ENCODE peak calls at places on chromosomes 7 and 10, in nine cellular contexts. T is dorsolateral prefrontal cortex, H is endothelial cell, B is psoas muscle, X is PC-3, L is astrocyte of the spinal cord, I is pancreas, Y is transverse colon, K is AG09309. U is an unnamed sample.

GRCh38 chr7:82335927-82336326 is 107.7 kb downstream of the CACNA2D1 start:
- DNase-seq in X (no peak), K (no peak), B (no peak), I (peak), T (no peak), L (peak), H (no peak), Y (no peak), U (no peak)

GRCh38 chr10:88515235-88515634 is 67.9 kb downstream of the RNLS start:
- DNase-seq in K (no peak), Y (no peak), H (no peak), L (no peak), I (no peak), X (no peak), B (no peak), T (no peak), U (no peak)

GRCh38 chr7:127618775-127619174 is 833 bp upstream of the PAX4 start:
- DNase-seq in I (no peak), X (no peak), B (no peak), L (no peak), Y (no peak), K (no peak), H (no peak), T (no peak), U (no peak)

GRCh38 chr10:117972168-117972822 is 74.4 kb downstream of the RAB11FIP2 start:
- DNase-seq in T (no peak), H (no peak), Y (no peak), K (no peak), B (no peak), L (no peak), I (no peak), X (no peak), U (no peak)

GRCh38 chr10:106147050-106147449 is 1017.5 kb downstream of the SORCS1 start:
- DNase-seq in T (no peak), X (no peak), Y (no peak), L (no peak), B (no peak), K (no peak), I (no peak), H (no peak), U (no peak)

GRCh38 chr10:98047009-98047741 is 16.8 kb upstream of the CRTAC1 start:
- DNase-seq in X (no peak), Y (no peak), B (no peak), K (no peak), H (no peak), T (peak), I (no peak), L (no peak), U (no peak)

GRCh38 chr10:22849077-22849810 is 78.6 kb upstream of the ARMC3 start:
- DNase-seq in L (peak), T (peak), I (peak), X (no peak), B (peak), H (no peak), K (no peak), Y (peak), U (no peak)

GRCh38 chr10:131875501-131875900 is 25.3 kb upstream of the PPP2R2D start:
- DNase-seq in Y (no peak), H (no peak), I (no peak), X (no peak), T (no peak), L (no peak), K (no peak), B (no peak), U (no peak)

GRCh38 chr10:3481496-3481895 is 303.5 kb downstream of the KLF6 start:
- DNase-seq in H (no peak), Y (no peak), I (no peak), B (no peak), K (no peak), X (no peak), T (no peak), L (no peak), U (no peak)

GRCh38 chr7:82859106-82859850 is 303.4 kb downstream of the PCLO start:
- DNase-seq in Y (no peak), X (no peak), I (no peak), K (no peak), T (no peak), B (no peak), H (no peak), L (peak), U (no peak)

GRCh38 chr7:132575336-132575986 is 809 bp downstream of the PLXNA4 start:
- DNase-seq in T (peak), B (peak), L (peak), K (peak), H (peak), Y (peak), X (peak), I (no peak), U (peak)

GRCh38 chr10:66501356-66501755 is 424.5 kb upstream of the LRRTM3 start:
- DNase-seq in B (no peak), H (no peak), X (no peak), L (no peak), Y (no peak), K (no peak), I (no peak), T (no peak), U (no peak)

GRCh38 chr10:99977916-99978315 is 31.8 kb downstream of the DNMBP start:
- DNase-seq in B (no peak), K (no peak), I (no peak), H (no peak), X (no peak), Y (no peak), L (no peak), T (no peak), U (no peak)

GRCh38 chr10:124064676-124065075 is 28.7 kb downstream of the CHST15 start:
- DNase-seq in Y (no peak), L (no peak), B (no peak), K (no peak), T (no peak), X (no peak), H (no peak), I (no peak), U (no peak)

GRCh38 chr10:124062390-124062789 is 31.0 kb downstream of the CHST15 start:
- DNase-seq in I (no peak), Y (no peak), B (no peak), X (no peak), T (no peak), H (no peak), L (no peak), K (no peak), U (no peak)

GRCh38 chr10:124065382-124066155 is 27.8 kb downstream of the CHST15 start:
- DNase-seq in Y (no peak), T (no peak), X (peak), I (no peak), H (no peak), B (no peak), K (no peak), L (no peak), U (no peak)

GRCh38 chr10:124064158-124064603 is 29.2 kb downstream of the CHST15 start:
- DNase-seq in K (no peak), B (no peak), X (no peak), H (no peak), I (no peak), L (no peak), T (no peak), Y (no peak), U (no peak)

DNA sequence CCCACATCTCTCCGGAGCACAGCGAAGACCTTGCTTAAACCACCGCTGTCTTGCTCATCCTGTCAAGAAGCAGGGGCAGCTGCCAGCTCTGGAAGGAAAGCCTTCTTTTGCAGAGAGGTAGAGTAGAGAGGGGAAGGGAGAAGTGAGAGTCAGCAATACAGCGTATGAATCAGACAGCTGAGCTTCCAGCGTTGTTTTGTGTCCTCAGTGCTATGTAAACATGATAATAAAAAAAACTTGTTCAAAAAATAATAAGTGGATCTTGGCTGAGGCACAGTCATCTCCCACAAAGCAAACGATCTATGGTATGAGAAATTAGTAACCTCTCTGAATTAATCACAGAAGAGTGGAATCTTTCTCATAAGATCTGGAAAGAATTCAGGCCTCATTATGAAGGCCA is 29.7 kb downstream of the CHST15 start:
- DNase-seq in B (no peak), L (peak), X (peak), K (peak), Y (peak), T (peak), I (no peak), H (no peak), U (no peak)
- TF ChIP-seq CTCF in B (no peak), L (no peak), X (no peak), K (no peak), Y (no peak), T (no peak), I (no peak), H (no peak), U (no peak)

GRCh38 chr10:75319274-75319673 is 82.3 kb downstream of the ZNF503 start:
- DNase-seq in L (no peak), X (peak), B (no peak), Y (no peak), H (no peak), K (no peak), T (no peak), I (no peak), U (no peak)
- TF ChIP-seq CTCF in L (no peak), X (peak), B (no peak), Y (no peak), H (no peak), K (no peak), T (no peak), I (no peak), U (no peak)

DNA sequence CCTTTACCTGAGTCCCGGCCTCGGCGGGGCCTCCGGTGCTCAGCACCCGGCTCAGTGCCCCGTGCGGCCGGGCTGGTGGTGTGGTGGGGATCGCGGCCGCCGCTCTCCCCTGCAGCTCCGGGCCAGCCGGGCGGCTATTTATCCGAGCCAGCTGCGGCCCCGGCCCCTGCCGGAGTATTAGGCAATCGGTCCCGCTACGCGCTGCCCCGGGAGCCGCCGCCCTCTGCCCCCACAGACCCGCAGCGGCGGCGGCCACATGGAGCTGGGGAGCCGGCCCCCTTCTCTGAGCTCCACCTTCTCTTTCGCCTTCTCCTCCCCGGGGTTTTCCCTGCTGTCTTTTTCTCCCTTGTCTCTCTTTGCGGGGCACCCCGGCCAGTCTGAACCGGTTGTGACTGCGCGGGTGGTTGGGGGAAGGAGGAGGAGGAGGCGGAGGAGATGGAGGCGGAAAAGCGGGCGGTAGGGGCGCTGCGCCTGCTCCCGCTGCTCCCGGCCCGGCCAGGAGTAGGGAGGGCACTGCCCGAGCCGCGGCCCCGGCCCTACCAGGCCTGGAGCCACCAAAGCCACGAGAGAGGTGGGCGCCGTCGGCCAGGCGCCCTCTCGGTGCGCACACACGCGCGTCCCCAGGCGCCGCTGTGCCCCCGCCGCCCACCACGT is at the start of gene SLC16A9:
- DNase-seq in H (peak), I (peak), L (peak), X (peak), Y (peak), B (peak), T (peak), K (no peak), U (peak)
- TF ChIP-seq CTCF in H (no peak), I (no peak), L (peak), X (peak), Y (peak), B (peak), T (no peak), K (peak), U (peak)

GRCh38 chr10:61547297-61547696 is 94.1 kb upstream of the TMEM26 start:
- DNase-seq in I (no peak), L (no peak), B (no peak), K (no peak), Y (no peak), T (no peak), H (no peak), X (peak), U (no peak)
- TF ChIP-seq CTCF in I (no peak), L (no peak), B (no peak), K (no peak), Y (no peak), T (no peak), H (no peak), X (peak), U (no peak)

DNA sequence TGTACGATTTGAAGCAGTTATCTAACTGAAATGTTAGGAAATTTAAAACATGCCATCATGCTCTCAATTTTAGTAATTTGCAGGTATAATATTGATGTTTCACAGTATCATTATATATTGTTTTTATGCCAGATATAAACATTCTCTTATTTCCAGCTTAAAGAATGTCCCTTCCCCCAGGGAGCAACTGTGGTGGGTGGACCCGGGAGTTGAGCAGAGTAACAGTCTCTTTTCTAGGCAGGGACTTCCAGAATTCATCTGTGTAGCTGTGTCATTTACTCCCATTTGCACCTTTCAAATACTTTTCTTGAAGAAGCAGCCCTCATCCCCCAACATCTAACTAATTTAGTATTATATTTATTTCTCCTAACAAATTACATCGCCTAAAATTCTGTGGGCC is 9.6 kb downstream of the INPP5F start:
- DNase-seq in I (no peak), L (no peak), K (no peak), Y (no peak), H (no peak), T (no peak), B (no peak), X (no peak), U (no peak)
- TF ChIP-seq CTCF in I (no peak), L (no peak), K (no peak), Y (no peak), H (no peak), T (no peak), B (no peak), X (no peak), U (no peak)

GRCh38 chr7:44085549-44085948 is 3.2 kb upstream of the POLM start:
- DNase-seq in H (no peak), I (no peak), B (no peak), T (no peak), X (no peak), Y (no peak), L (no peak), K (no peak), U (no peak)
- TF ChIP-seq CTCF in H (no peak), I (no peak), B (no peak), T (no peak), X (peak), Y (no peak), L (peak), K (peak), U (no peak)

GRCh38 chr7:45069444-45070253 is 19.1 kb downstream of the NACAD start:
- DNase-seq in H (no peak), B (no peak), X (no peak), Y (no peak), T (no peak), K (no peak), L (no peak), I (no peak), U (no peak)
- TF ChIP-seq CTCF in H (no peak), B (no peak), X (no peak), Y (no peak), T (no peak), K (no peak), L (no peak), I (no peak), U (no peak)